ENCODE peak calls at places on chromosomes 13 and 19, in seven cellular contexts. U is NB4, G is heart right ventricle, I is psoas muscle, N is Calu3, D is endodermal cell, V is mesothelial cell of epicardium. O is an unnamed sample.

GRCh38 chr13:99828114-99828513 is 143.5 kb downstream of the ZIC5 start:
- DNase-seq in U (no peak), G (no peak), I (no peak), N (no peak), D (no peak), V (no peak), O (no peak)

GRCh38 chr13:32910530-32910929 is 105.7 kb upstream of the KL start:
- DNase-seq in U (peak), G (no peak), I (no peak), N (no peak), D (no peak), V (no peak), O (no peak)

GRCh38 chr13:26719356-26719945 is 41.1 kb downstream of the GPR12 start:
- DNase-seq in U (peak), G (no peak), I (no peak), N (no peak), D (no peak), V (no peak), O (no peak)

GRCh38 chr13:40595693-40596092 is 70.7 kb downstream of the FOXO1 start:
- DNase-seq in U (no peak), G (no peak), I (no peak), N (no peak), D (no peak), V (no peak), O (no peak)

GRCh38 chr13:24746618-24747247 is 17.2 kb upstream of the RNF17 start:
- DNase-seq in U (peak), G (no peak), I (no peak), N (peak), D (peak), V (no peak), O (no peak)

GRCh38 chr13:77946522-77946921 is 27.9 kb upstream of the EDNRB start:
- DNase-seq in U (no peak), G (no peak), I (no peak), N (no peak), D (no peak), V (no peak), O (no peak)

GRCh38 chr13:109836629-109837607 is 50.5 kb upstream of the IRS2 start:
- DNase-seq in U (no peak), G (no peak), I (no peak), N (peak), D (no peak), V (no peak), O (no peak)

GRCh38 chr19:12198136-12198535 is 35.2 kb downstream of the ZNF136 start:
- DNase-seq in U (no peak), G (no peak), I (no peak), N (no peak), D (no peak), V (no peak), O (no peak)

GRCh38 chr13:39498471-39499114 is 104.4 kb downstream of the LHFPL6 start:
- DNase-seq in U (no peak), G (no peak), I (no peak), N (no peak), D (no peak), V (no peak), O (no peak)

GRCh38 chr19:28456264-28456663 is 756.7 kb downstream of the UQCRFS1 start:
- DNase-seq in U (no peak), G (no peak), I (no peak), N (no peak), D (no peak), V (no peak), O (no peak)

GRCh38 chr19:800360-801029 is 3.2 kb downstream of the PTBP1 start:
- DNase-seq in U (peak), G (no peak), I (peak), N (peak), D (peak), V (no peak), O (peak)

GRCh38 chr13:27573265-27573664 is 47.1 kb downstream of the LNX2 start:
- DNase-seq in U (peak), G (no peak), I (no peak), N (peak), D (no peak), V (no peak), O (no peak)

GRCh38 chr19:45368737-45369340 is 1.5 kb downstream of the ERCC2 start:
- DNase-seq in U (no peak), G (no peak), I (no peak), N (no peak), D (peak), V (no peak), O (no peak)

GRCh38 chr13:32284927-32285632 is 30.1 kb downstream of the ZAR1L start:
- DNase-seq in U (no peak), G (no peak), I (no peak), N (peak), D (no peak), V (no peak), O (no peak)

GRCh38 chr19:46976845-46977320 is 42.8 kb upstream of the NPAS1 start:
- DNase-seq in U (peak), G (no peak), I (peak), N (peak), D (peak), V (no peak), O (no peak)

GRCh38 chr19:51712461-51713081 is 11.2 kb downstream of the HAS1 start:
- DNase-seq in U (peak), G (no peak), I (no peak), N (peak), D (peak), V (no peak), O (no peak)

GRCh38 chr19:58477871-58478270 is 1.7 kb downstream of the ZNF446 start:
- DNase-seq in U (no peak), G (no peak), I (no peak), N (no peak), D (no peak), V (no peak), O (no peak)

GRCh38 chr19:44113784-44114390 is 688 bp downstream of the ZNF225 start:
- DNase-seq in U (peak), G (no peak), I (no peak), N (peak), D (peak), V (no peak), O (no peak)

GRCh38 chr19:13172335-13173128 is 22.3 kb downstream of the IER2 start:
- DNase-seq in U (peak), G (peak), I (peak), N (peak), D (no peak), V (no peak), O (no peak)

GRCh38 chr13:46598140-46598819 is 45.3 kb downstream of the LRCH1 start:
- DNase-seq in U (peak), G (no peak), I (no peak), N (no peak), D (no peak), V (no peak), O (no peak)
- TF ChIP-seq CTCF in U (no peak), G (no peak), I (no peak), N (no peak), D (no peak), V (no peak), O (no peak)

GRCh38 chr19:29806098-29806866 is 5.5 kb upstream of the CCNE1 start:
- DNase-seq in U (peak), G (peak), I (peak), N (no peak), D (peak), V (no peak), O (no peak)
- TF ChIP-seq CTCF in U (no peak), G (no peak), I (no peak), N (no peak), D (no peak), V (no peak), O (no peak)

GRCh38 chr13:60134376-60134775 is 29.4 kb downstream of the DIAPH3 start:
- DNase-seq in U (no peak), G (no peak), I (no peak), N (no peak), D (peak), V (no peak), O (no peak)
- TF ChIP-seq CTCF in U (no peak), G (no peak), I (no peak), N (no peak), D (peak), V (no peak), O (no peak)

GRCh38 chr19:42024622-42025111 is 30.6 kb upstream of the ATP1A3 start:
- DNase-seq in U (no peak), G (peak), I (peak), N (no peak), D (no peak), V (no peak), O (no peak)

GRCh38 chr19:42032428-42032827 is 37.6 kb downstream of the GRIK5 start:
- DNase-seq in U (no peak), G (no peak), I (no peak), N (peak), D (peak), V (no peak), O (no peak)

GRCh38 chr19:42023943-42024260 is 29.9 kb upstream of the ATP1A3 start:
- DNase-seq in U (no peak), G (no peak), I (no peak), N (no peak), D (no peak), V (no peak), O (no peak)

GRCh38 chr19:42030605-42031004 is 36.6 kb upstream of the ATP1A3 start:
- DNase-seq in U (no peak), G (no peak), I (no peak), N (no peak), D (no peak), V (no peak), O (no peak)

GRCh38 chr19:42028304-42029216 is 34.5 kb upstream of the ATP1A3 start:
- DNase-seq in U (peak), G (no peak), I (no peak), N (peak), D (peak), V (no peak), O (no peak)
- TF ChIP-seq CTCF in U (peak), G (peak), I (no peak), N (peak), D (peak), V (peak), O (peak)

GRCh38 chr13:36454962-36455361 is 22.7 kb downstream of the CCNA1 start:
- DNase-seq in U (no peak), G (no peak), I (no peak), N (no peak), D (no peak), V (no peak), O (no peak)
- TF ChIP-seq CTCF in U (no peak), G (no peak), I (no peak), N (no peak), D (no peak), V (no peak), O (no peak)

GRCh38 chr19:49799798-49800376 is 13.2 kb downstream of the FUZ start:
- DNase-seq in U (peak), G (no peak), I (no peak), N (no peak), D (peak), V (no peak), O (no peak)
- TF ChIP-seq CTCF in U (peak), G (no peak), I (no peak), N (peak), D (peak), V (no peak), O (peak)

GRCh38 chr19:38143847-38144246 is 80.2 kb downstream of the DPF1 start:
- DNase-seq in U (peak), G (no peak), I (no peak), N (no peak), D (no peak), V (no peak), O (no peak)
- TF ChIP-seq CTCF in U (peak), G (peak), I (no peak), N (peak), D (peak), V (no peak), O (peak)

GRCh38 chr13:46010148-46010547 is 42.4 kb downstream of the ZC3H13 start:
- DNase-seq in U (peak), G (no peak), I (no peak), N (no peak), D (peak), V (no peak), O (no peak)
- TF ChIP-seq CTCF in U (peak), G (no peak), I (peak), N (no peak), D (peak), V (no peak), O (peak)

GRCh38 chr13:64470751-64471150 is 2759.4 kb downstream of the PCDH9 start:
- DNase-seq in U (no peak), G (no peak), I (no peak), N (no peak), D (no peak), V (no peak), O (no peak)

DNA sequence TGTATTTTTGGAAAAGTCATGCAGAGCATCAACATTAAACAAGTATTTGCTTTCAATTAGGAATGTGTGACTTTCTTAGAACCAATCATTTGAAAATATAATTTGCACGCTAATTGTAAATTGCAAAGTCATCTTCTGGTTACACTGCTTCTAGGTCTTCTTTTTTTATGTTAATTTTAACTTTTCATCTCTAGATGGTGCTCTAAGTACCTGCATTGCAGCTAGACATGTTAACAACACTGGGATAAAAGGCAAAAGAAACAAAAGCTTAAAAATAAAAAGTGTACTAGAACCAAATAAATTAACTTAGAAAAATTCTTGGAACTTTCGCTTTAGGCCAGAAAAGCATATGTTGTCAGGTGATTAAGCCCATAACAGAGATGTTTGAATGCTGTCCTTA is 2758.2 kb downstream of the PCDH9 start:
- DNase-seq in U (peak), G (no peak), I (no peak), N (no peak), D (no peak), V (no peak), O (no peak)
- TF ChIP-seq CTCF in U (no peak), G (no peak), I (peak), N (no peak), D (peak), V (peak), O (peak)

GRCh38 chr19:19134687-19135158 is 3.6 kb downstream of the TMEM161A start:
- DNase-seq in U (peak), G (no peak), I (peak), N (no peak), D (peak), V (no peak), O (no peak)
- TF ChIP-seq CTCF in U (no peak), G (no peak), I (no peak), N (no peak), D (peak), V (no peak), O (no peak)

O was measured in D721Med.